ENCODE peak calls at places on chromosomes 5 and 9, in seven cellular contexts. C is neuronal stem cell, U is mesenchymal stem cell, B is IMR-90, A is trophoblast cell, Z is mesendoderm, H is H1. N is an unnamed sample.

GRCh38 chr5:173808079-173808808 is 79.9 kb upstream of the CPEB4 start:
- DNase-seq in Z (no peak), A (no peak), U (no peak), H (no peak), C (no peak), B (no peak), N (no peak)

GRCh38 chr5:176365663-176366574 is 632 bp downstream of the ARL10 start:
- DNase-seq in B (peak), A (no peak), U (peak), Z (peak), H (peak), C (peak), N (peak)

GRCh38 chr5:170219615-170220014 is 13.2 kb upstream of the C5orf58 start:
- DNase-seq in C (no peak), U (peak), B (peak), A (no peak), Z (peak), H (no peak), N (no peak)

GRCh38 chr5:142215915-142216681 is 107.5 kb downstream of the NDFIP1 start:
- DNase-seq in Z (peak), H (no peak), A (no peak), B (peak), U (peak), C (no peak), N (no peak)

GRCh38 chr5:32069396-32069795 is 104.7 kb downstream of the GOLPH3 start:
- DNase-seq in B (no peak), Z (no peak), U (no peak), H (no peak), C (no peak), A (no peak), N (no peak)

GRCh38 chr5:10243660-10244240 is 5.9 kb downstream of the ATPSCKMT start:
- DNase-seq in U (no peak), Z (no peak), A (no peak), H (no peak), C (no peak), B (no peak), N (no peak)

GRCh38 chr9:125409217-125409636 is 147.6 kb downstream of the GAPVD1 start:
- DNase-seq in B (no peak), U (no peak), C (no peak), H (peak), A (no peak), Z (peak), N (peak)

GRCh38 chr5:31197183-31197582 is 3.7 kb downstream of the CDH6 start:
- DNase-seq in B (peak), U (peak), A (no peak), C (no peak), Z (no peak), H (no peak), N (no peak)

GRCh38 chr5:76604838-76605237 is 18.4 kb downstream of the F2RL2 start:
- DNase-seq in H (no peak), C (no peak), Z (no peak), B (peak), U (peak), A (no peak), N (no peak)

DNA sequence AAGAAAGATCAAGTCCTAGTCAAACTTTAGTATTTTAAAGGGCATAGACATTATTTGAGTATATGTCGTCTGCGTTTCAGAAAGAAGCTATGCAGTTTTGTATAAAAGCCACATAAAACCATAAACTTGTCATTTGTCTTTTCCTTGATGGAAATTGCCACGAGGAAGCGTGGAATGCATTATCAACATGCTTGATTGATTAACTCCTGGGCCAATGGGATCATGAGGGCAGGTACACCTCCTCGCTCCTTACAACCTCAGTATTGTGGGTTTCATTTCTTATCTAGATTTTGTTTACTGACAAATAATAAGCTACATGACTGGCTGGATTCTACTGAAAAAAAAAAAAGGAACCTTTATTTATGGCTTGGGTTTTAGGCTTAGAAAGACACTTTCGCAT is 122.5 kb upstream of the RFX3 start:
- DNase-seq in U (no peak), H (no peak), A (no peak), C (no peak), Z (peak), B (no peak), N (no peak)
- H4K8ac ChIP-seq in U (no peak), H (no peak), A (no peak), C (no peak), Z (no peak), B (no peak), N (no peak)

GRCh38 chr5:1830571-1831228 is 29.5 kb downstream of the NDUFS6 start:
- DNase-seq in U (no peak), A (no peak), Z (no peak), C (no peak), B (no peak), H (no peak), N (no peak)

GRCh38 chr5:1824109-1824821 is 23.1 kb downstream of the NDUFS6 start:
- DNase-seq in A (no peak), U (no peak), B (no peak), H (peak), C (no peak), Z (no peak), N (no peak)

GRCh38 chr5:1826235-1826980 is 25.2 kb downstream of the NDUFS6 start:
- DNase-seq in H (no peak), U (no peak), C (no peak), Z (no peak), A (no peak), B (no peak), N (no peak)

GRCh38 chr5:1824903-1825841 is 24.0 kb downstream of the NDUFS6 start:
- DNase-seq in B (no peak), C (no peak), U (no peak), A (no peak), H (no peak), Z (no peak), N (no peak)

DNA sequence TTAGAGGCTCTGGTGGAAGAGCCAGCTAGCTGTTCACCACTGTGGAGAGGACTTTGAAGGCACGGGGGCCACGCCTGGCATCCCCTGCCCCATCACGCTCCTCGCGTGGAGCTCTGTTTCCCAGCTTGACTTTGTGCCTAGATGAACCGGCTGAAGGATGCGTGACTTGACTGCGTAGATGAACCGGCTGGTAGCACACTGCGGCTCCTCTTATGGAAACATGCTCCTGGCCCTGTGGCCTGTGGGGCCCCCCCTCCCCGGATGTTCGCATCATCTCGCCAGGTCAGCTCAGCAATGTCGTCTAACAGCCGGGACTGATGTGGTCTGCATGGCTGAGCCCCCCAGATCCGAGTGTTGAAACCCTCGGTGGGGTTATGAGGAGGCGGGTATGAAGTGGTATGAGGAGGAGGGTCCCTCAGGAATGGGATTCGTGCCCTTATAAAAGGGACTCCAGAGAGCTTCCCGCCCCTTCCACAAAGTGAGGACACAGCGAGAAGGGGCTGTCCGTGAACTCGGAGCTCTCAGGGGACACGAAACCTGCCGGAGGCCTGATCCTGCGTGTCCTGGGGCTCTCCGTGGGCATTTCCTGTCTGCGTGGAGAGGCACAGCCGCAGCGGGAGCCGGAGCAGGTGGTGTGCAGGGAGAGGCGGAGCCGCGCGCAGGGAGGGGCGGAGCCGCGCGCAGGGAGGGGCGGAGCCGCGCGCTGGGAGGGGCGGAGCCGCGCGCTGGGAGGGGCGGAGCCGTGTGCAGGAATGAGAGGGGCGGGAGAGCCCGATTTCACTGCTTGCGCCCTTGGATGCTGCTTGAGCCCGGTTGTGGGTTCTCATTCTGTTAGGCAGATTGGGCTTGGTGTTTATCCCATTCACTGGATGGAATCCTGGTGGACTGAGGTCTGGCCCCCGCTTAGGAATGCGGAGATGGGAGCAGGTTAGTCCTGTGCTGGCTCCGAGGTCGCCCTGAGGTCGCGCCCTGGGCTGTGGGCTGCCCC is 26.5 kb downstream of the NDUFS6 start:
- DNase-seq in B (no peak), Z (peak), C (no peak), A (peak), U (no peak), H (peak), N (peak)
- H4K8ac ChIP-seq in B (no peak), Z (no peak), C (no peak), A (no peak), U (no peak), H (no peak), N (no peak)

GRCh38 chr5:131991593-131992324 is 19.7 kb downstream of the ACSL6 start:
- DNase-seq in B (no peak), U (no peak), Z (no peak), A (no peak), C (no peak), H (no peak), N (no peak)

GRCh38 chr5:131996210-131997025 is 15.0 kb downstream of the ACSL6 start:
- DNase-seq in Z (no peak), B (no peak), H (no peak), A (no peak), C (no peak), U (no peak), N (no peak)

GRCh38 chr5:131997026-131997726 is 14.3 kb downstream of the ACSL6 start:
- DNase-seq in A (no peak), B (no peak), Z (no peak), C (no peak), U (no peak), H (no peak), N (no peak)

GRCh38 chr5:131994533-131995226 is 16.8 kb downstream of the ACSL6 start:
- DNase-seq in C (no peak), A (no peak), B (no peak), Z (peak), H (no peak), U (no peak), N (no peak)

GRCh38 chr5:131994090-131994489 is 17.4 kb downstream of the ACSL6 start:
- DNase-seq in B (no peak), Z (no peak), C (no peak), A (no peak), H (no peak), U (no peak), N (no peak)
- H4K8ac ChIP-seq in B (no peak), Z (no peak), C (no peak), A (no peak), H (no peak), U (no peak), N (no peak)

GRCh38 chr5:1481999-1482381 is 36.8 kb upstream of the SLC6A3 start:
- DNase-seq in C (no peak), H (no peak), U (no peak), Z (no peak), B (no peak), A (no peak), N (no peak)
- H4K8ac ChIP-seq in C (no peak), H (no peak), U (no peak), Z (no peak), B (no peak), A (no peak), N (no peak)